ENCODE peak calls at places on chromosomes 4 and X, in ten cellular contexts. V is CD8-positive, alpha-beta T cell; S is body of pancreas; N is GM12865; J is MM.1S; U is spleen; E is GM13977; H is brain microvascular endothelial cell; A is lung; Y is GM10248. X is an unnamed sample.

GRCh38 chr4:109578846-109579245 is 18.8 kb downstream of the MCUB start:
- DNase-seq in H (no peak), E (no peak), V (no peak), N (no peak), J (no peak), U (no peak), S (no peak), A (no peak), Y (no peak), X (no peak)

GRCh38 chr4:16875487-16875886 is 23.0 kb downstream of the LDB2 start:
- DNase-seq in N (no peak), A (no peak), V (no peak), U (no peak), Y (no peak), E (no peak), S (no peak), J (no peak), H (peak; percentile 96), X (no peak)

GRCh38 chr4:186693159-186693815 is 30.4 kb downstream of the FAT1 start:
- DNase-seq in A (peak; percentile 78), E (no peak), H (peak; percentile 77), U (no peak), V (no peak), S (peak; percentile 66), J (no peak), Y (no peak), N (no peak), X (no peak)

GRCh38 chr4:87657525-87657924 is 7.4 kb downstream of the DMP1 start:
- DNase-seq in U (no peak), J (no peak), N (no peak), H (peak; percentile 64), E (no peak), Y (no peak), V (no peak), A (no peak), S (no peak), X (no peak)

GRCh38 chrX:43958529-43958928 is 14.7 kb downstream of the NDP start:
- DNase-seq in V (peak; percentile 8), N (peak; percentile 55), Y (peak; percentile 21), U (no peak), S (peak; percentile 18), H (peak; percentile 74), J (peak; percentile 63), E (peak; percentile 37), A (no peak), X (peak; percentile 13)

GRCh38 chr4:123587983-123588494 is 191.4 kb downstream of the SPRY1 start:
- DNase-seq in S (no peak), H (peak; percentile 65), U (no peak), E (no peak), J (no peak), Y (no peak), V (no peak), N (no peak), A (no peak), X (no peak)

GRCh38 chr4:176435891-176436499 is 116.2 kb downstream of the SPCS3 start:
- DNase-seq in S (no peak), A (no peak), H (no peak), V (no peak), U (no peak), J (no peak), N (no peak), E (no peak), Y (no peak), X (no peak)

GRCh38 chr4:156830356-156830755 is 141.2 kb downstream of the PDGFC start:
- DNase-seq in H (peak; percentile 71), J (no peak), E (no peak), N (no peak), A (no peak), U (no peak), V (no peak), Y (no peak), S (no peak), X (no peak)

GRCh38 chrX:5142644-5143043 is 1086.0 kb downstream of the NLGN4X start:
- DNase-seq in N (no peak), E (no peak), S (no peak), A (no peak), J (no peak), H (no peak), Y (no peak), U (no peak), V (no peak), X (no peak)

GRCh38 chrX:71107762-71108360 is 1.3 kb upstream of the CXorf65 start:
- DNase-seq in Y (no peak), S (no peak), N (no peak), E (no peak), A (no peak), J (no peak), V (peak; percentile 32), H (no peak), U (peak; percentile 76), X (no peak)

GRCh38 chr4:185903205-185903604 is 91.2 kb upstream of the SORBS2 start:
- DNase-seq in A (no peak), E (no peak), S (no peak), H (no peak), N (no peak), J (no peak), V (no peak), Y (no peak), U (no peak), X (no peak)

GRCh38 chrX:31190221-31190975 is 118.6 kb upstream of the FTHL17 start:
- DNase-seq in V (no peak), J (no peak), E (no peak), S (no peak), N (no peak), U (no peak), H (no peak), Y (no peak), A (no peak), X (no peak)

GRCh38 chr4:186541801-186542200 is 13.6 kb downstream of the MTNR1A start:
- DNase-seq in N (no peak), E (no peak), H (no peak), V (no peak), Y (no peak), U (no peak), J (no peak), A (no peak), S (no peak), X (no peak)

GRCh38 chr4:99633772-99634171 is 23.9 kb downstream of the C4orf54 start:
- DNase-seq in S (no peak), Y (no peak), H (no peak), V (no peak), N (no peak), A (no peak), J (no peak), U (no peak), E (no peak), X (no peak)
- TF ChIP-seq CTCF in S (no peak), Y (no peak), H (no peak), V (no peak), N (no peak), A (no peak), J (no peak), U (no peak), E (no peak), X (no peak)

GRCh38 chrX:83934220-83934619 is 73.3 kb downstream of the CYLC1 start:
- DNase-seq in J (no peak), Y (no peak), N (no peak), E (no peak), H (no peak), S (no peak), U (no peak), A (no peak), V (no peak), X (no peak)
- TF ChIP-seq CTCF in J (peak; percentile 20), Y (no peak), N (no peak), E (peak; percentile 24), H (no peak), S (no peak), U (no peak), A (no peak), V (no peak), X (no peak)

DNA sequence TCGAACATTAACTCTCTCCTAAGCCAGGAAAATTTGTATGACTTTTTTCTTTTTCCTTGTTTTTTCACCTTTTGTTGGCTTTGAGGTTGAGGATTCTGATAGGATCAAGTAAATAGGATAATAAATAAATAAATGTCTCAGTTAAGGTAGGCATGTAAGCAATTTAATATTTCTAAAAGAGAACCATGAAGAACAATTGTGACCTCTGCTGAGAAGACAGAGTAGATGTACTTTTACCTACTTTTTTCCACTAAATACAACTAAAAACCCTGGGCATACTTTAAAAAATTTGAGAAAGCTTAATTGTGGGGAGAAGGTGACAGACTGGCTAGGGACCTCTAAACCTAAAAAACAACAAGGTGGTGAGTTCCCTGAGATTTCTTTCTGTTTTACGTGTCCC is 31.6 kb upstream of the CLNK start:
- DNase-seq in V (no peak), U (no peak), A (no peak), Y (no peak), N (no peak), H (no peak), S (no peak), J (no peak), E (no peak), X (no peak)
- TF ChIP-seq CTCF in V (no peak), U (no peak), A (no peak), Y (no peak), N (no peak), H (peak; percentile 6), S (no peak), J (no peak), E (no peak), X (no peak)

DNA sequence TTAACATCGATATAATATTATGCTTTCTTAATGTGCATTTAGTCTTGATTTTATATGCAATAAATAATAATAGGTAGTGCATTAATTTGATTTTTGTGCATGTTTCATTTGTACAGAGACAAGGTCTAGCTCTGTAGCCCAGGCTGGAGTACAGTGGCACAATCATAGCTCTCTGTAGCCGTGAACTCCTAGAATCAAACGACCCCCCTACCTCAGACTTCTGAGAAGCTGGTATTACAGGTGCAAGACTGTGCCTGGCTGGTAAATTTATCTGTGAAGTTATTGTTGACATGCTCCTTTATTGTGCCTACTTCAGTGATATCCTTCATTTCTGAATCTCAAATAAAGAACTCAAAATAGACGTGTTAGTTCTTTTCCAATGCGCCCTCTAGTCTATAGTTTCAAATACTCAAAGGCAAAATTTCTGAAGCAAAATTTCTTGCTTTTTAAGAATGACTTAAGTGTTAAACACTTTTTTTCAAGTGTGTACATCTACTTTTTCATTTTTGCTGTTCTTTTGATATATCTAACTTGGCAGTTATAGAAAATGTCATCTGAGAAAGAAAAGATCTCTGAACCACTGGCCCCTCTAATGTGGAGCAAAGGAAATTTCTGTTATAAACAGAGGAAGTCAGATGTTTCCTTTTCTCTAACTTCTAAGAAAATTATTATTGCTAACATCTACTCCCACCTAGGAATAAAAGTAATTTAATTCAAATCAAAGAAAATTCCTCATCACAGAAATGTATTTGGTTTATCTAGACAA is 28.3 kb upstream of the GUCY1A1 start:
- DNase-seq in A (no peak), J (no peak), N (no peak), U (no peak), S (no peak), Y (no peak), V (no peak), H (no peak), E (no peak), X (no peak)
- TF ChIP-seq CTCF in A (no peak), J (no peak), N (no peak), U (no peak), S (no peak), Y (no peak), V (no peak), H (no peak), E (no peak), X (no peak)

GRCh38 chr4:77022581-77023133 is 53.1 kb downstream of the CCNI start:
- DNase-seq in J (no peak), E (no peak), H (peak; percentile 71), U (no peak), A (no peak), V (no peak), S (no peak), N (no peak), Y (no peak), X (no peak)
- TF ChIP-seq CTCF in J (no peak), E (no peak), H (peak; percentile 29), U (no peak), A (no peak), V (no peak), S (no peak), N (no peak), Y (no peak), X (no peak)